ENCODE peak calls at places on chromosomes 13 and 19, in seven cellular contexts. One of them, this sample, is unnamed.

GRCh38 chr19:34976611-34977010 is 12.6 kb upstream of the ZNF792 start:
- DNase-seq in H9: no peak
- DNase-seq in AG08395: no peak
- DNase-seq in aorta: no peak
- DNase-seq in ACHN: no peak
- DNase-seq in MV-4-11: no peak
- DNase-seq in HuH-7: no peak
- DNase-seq in this sample: no peak

GRCh38 chr19:49817964-49818690 is at the start of gene MED25:
- DNase-seq in H9: peak; percentile 85
- DNase-seq in AG08395: peak; percentile 93
- DNase-seq in aorta: peak; percentile 96
- DNase-seq in ACHN: peak; percentile 77
- DNase-seq in MV-4-11: peak; percentile 90
- DNase-seq in HuH-7: peak; percentile 96
- DNase-seq in this sample: peak; percentile 86

GRCh38 chr19:10832659-10833296 is 3.2 kb downstream of the TMED1 start:
- DNase-seq in H9: no peak
- DNase-seq in AG08395: no peak
- DNase-seq in aorta: no peak
- DNase-seq in ACHN: no peak
- DNase-seq in MV-4-11: no peak
- DNase-seq in HuH-7: no peak
- DNase-seq in this sample: no peak

GRCh38 chr19:51799311-51799997 is 4.5 kb downstream of the FPR3 start:
- DNase-seq in H9: no peak
- DNase-seq in AG08395: peak; percentile 97
- DNase-seq in aorta: peak; percentile 88
- DNase-seq in ACHN: peak; percentile 29
- DNase-seq in MV-4-11: peak; percentile 93
- DNase-seq in HuH-7: no peak
- DNase-seq in this sample: peak; percentile 79

GRCh38 chr13:94825507-94825906 is 113.2 kb upstream of the SOX21 start:
- DNase-seq in H9: peak; percentile 89
- DNase-seq in AG08395: no peak
- DNase-seq in aorta: no peak
- DNase-seq in ACHN: no peak
- DNase-seq in MV-4-11: no peak
- DNase-seq in HuH-7: no peak
- DNase-seq in this sample: no peak

GRCh38 chr13:113495494-113496251 is 5.2 kb upstream of the DCUN1D2 start:
- DNase-seq in H9: peak; percentile 65
- DNase-seq in AG08395: no peak
- DNase-seq in aorta: no peak
- DNase-seq in ACHN: no peak
- DNase-seq in MV-4-11: no peak
- DNase-seq in HuH-7: no peak
- DNase-seq in this sample: no peak

GRCh38 chr19:17796013-17796837 is 1.3 kb downstream of the B3GNT3 start:
- DNase-seq in H9: no peak
- DNase-seq in AG08395: no peak
- DNase-seq in aorta: no peak
- DNase-seq in ACHN: no peak
- DNase-seq in MV-4-11: no peak
- DNase-seq in HuH-7: no peak
- DNase-seq in this sample: no peak

GRCh38 chr19:47429140-47429793 is 9.9 kb upstream of the MEIS3 start:
- DNase-seq in H9: peak; percentile 62
- DNase-seq in AG08395: no peak
- DNase-seq in aorta: no peak
- DNase-seq in ACHN: no peak
- DNase-seq in MV-4-11: no peak
- DNase-seq in HuH-7: no peak
- DNase-seq in this sample: peak; percentile 48

GRCh38 chr19:21751379-21751778 is 16.0 kb downstream of the ZNF100 start:
- DNase-seq in H9: no peak
- DNase-seq in AG08395: peak; percentile 32
- DNase-seq in aorta: no peak
- DNase-seq in ACHN: peak; percentile 27
- DNase-seq in MV-4-11: no peak
- DNase-seq in HuH-7: no peak
- DNase-seq in this sample: no peak

GRCh38 chr13:114303700-114304327 is 10.5 kb upstream of the CHAMP1 start:
- DNase-seq in H9: no peak
- DNase-seq in AG08395: no peak
- DNase-seq in aorta: no peak
- DNase-seq in ACHN: no peak
- DNase-seq in MV-4-11: no peak
- DNase-seq in HuH-7: no peak
- DNase-seq in this sample: no peak

GRCh38 chr19:15123031-15123890 is 16.1 kb downstream of the SYDE1 start:
- DNase-seq in H9: no peak
- DNase-seq in AG08395: no peak
- DNase-seq in aorta: no peak
- DNase-seq in ACHN: no peak
- DNase-seq in MV-4-11: no peak
- DNase-seq in HuH-7: no peak
- DNase-seq in this sample: no peak

GRCh38 chr19:6536138-6536671 is 5.4 kb downstream of the TNFSF9 start:
- DNase-seq in H9: peak; percentile 84
- DNase-seq in AG08395: no peak
- DNase-seq in aorta: no peak
- DNase-seq in ACHN: peak; percentile 58
- DNase-seq in MV-4-11: peak; percentile 97
- DNase-seq in HuH-7: peak; percentile 65
- DNase-seq in this sample: peak; percentile 93

GRCh38 chr19:1646931-1647663 is 5.3 kb downstream of the TCF3 start:
- DNase-seq in H9: no peak
- DNase-seq in AG08395: no peak
- DNase-seq in aorta: no peak
- DNase-seq in ACHN: no peak
- DNase-seq in MV-4-11: no peak
- DNase-seq in HuH-7: no peak
- DNase-seq in this sample: no peak

This sample was measured in NB4.